ENCODE peak calls at places on chromosomes 1 and 21, in seven cellular contexts. One of them, this sample, is unnamed.

GRCh38 chr1:203650012-203650836 is 23.6 kb downstream of the ATP2B4 start:
- DNase-seq in cardiac muscle cell: peak
- DNase-seq in PC-9: peak
- DNase-seq in tibial nerve: no peak
- DNase-seq in pancreas: peak
- DNase-seq in heart left ventricle: peak
- DNase-seq in sigmoid colon: peak
- DNase-seq in this sample: peak

GRCh38 chr1:220879509-220880366 is 495 bp downstream of the HLX start:
- DNase-seq in cardiac muscle cell: peak
- DNase-seq in PC-9: peak
- DNase-seq in tibial nerve: no peak
- DNase-seq in pancreas: peak
- DNase-seq in heart left ventricle: peak
- DNase-seq in sigmoid colon: no peak
- DNase-seq in this sample: peak

GRCh38 chr1:171664976-171665375 is 12.5 kb upstream of the MYOC start:
- DNase-seq in cardiac muscle cell: no peak
- DNase-seq in PC-9: no peak
- DNase-seq in tibial nerve: no peak
- DNase-seq in pancreas: no peak
- DNase-seq in heart left ventricle: no peak
- DNase-seq in sigmoid colon: no peak
- DNase-seq in this sample: no peak

GRCh38 chr1:100881687-100882086 is 13.0 kb downstream of the EXTL2 start:
- DNase-seq in cardiac muscle cell: no peak
- DNase-seq in PC-9: no peak
- DNase-seq in tibial nerve: no peak
- DNase-seq in pancreas: no peak
- DNase-seq in heart left ventricle: no peak
- DNase-seq in sigmoid colon: no peak
- DNase-seq in this sample: no peak

GRCh38 chr1:72442251-72442650 is 159.9 kb upstream of the NEGR1 start:
- DNase-seq in cardiac muscle cell: no peak
- DNase-seq in PC-9: no peak
- DNase-seq in tibial nerve: no peak
- DNase-seq in pancreas: no peak
- DNase-seq in heart left ventricle: no peak
- DNase-seq in sigmoid colon: no peak
- DNase-seq in this sample: no peak

GRCh38 chr1:19322481-19322880 is 10.4 kb downstream of the SLC66A1 start:
- DNase-seq in cardiac muscle cell: no peak
- DNase-seq in PC-9: no peak
- DNase-seq in tibial nerve: no peak
- DNase-seq in pancreas: no peak
- DNase-seq in heart left ventricle: no peak
- DNase-seq in sigmoid colon: no peak
- DNase-seq in this sample: no peak

GRCh38 chr21:38244885-38245869 is 11.6 kb upstream of the KCNJ15 start:
- DNase-seq in cardiac muscle cell: no peak
- DNase-seq in PC-9: no peak
- DNase-seq in tibial nerve: no peak
- DNase-seq in pancreas: no peak
- DNase-seq in heart left ventricle: no peak
- DNase-seq in sigmoid colon: no peak
- DNase-seq in this sample: no peak

GRCh38 chr1:90045853-90046563 is 51.1 kb downstream of the ZNF326 start:
- DNase-seq in cardiac muscle cell: peak
- DNase-seq in PC-9: peak
- DNase-seq in tibial nerve: no peak
- DNase-seq in pancreas: no peak
- DNase-seq in heart left ventricle: no peak
- DNase-seq in sigmoid colon: no peak
- DNase-seq in this sample: no peak

GRCh38 chr21:45539046-45539795 is 3.0 kb downstream of the SLC19A1 start:
- DNase-seq in cardiac muscle cell: no peak
- DNase-seq in PC-9: no peak
- DNase-seq in tibial nerve: no peak
- DNase-seq in pancreas: peak
- DNase-seq in heart left ventricle: no peak
- DNase-seq in sigmoid colon: peak
- DNase-seq in this sample: peak

GRCh38 chr21:38773108-38774061 is 32.3 kb upstream of the ETS2 start:
- DNase-seq in cardiac muscle cell: no peak
- DNase-seq in PC-9: peak
- DNase-seq in tibial nerve: peak
- DNase-seq in pancreas: no peak
- DNase-seq in heart left ventricle: peak
- DNase-seq in sigmoid colon: no peak
- DNase-seq in this sample: no peak

GRCh38 chr1:175511496-175511895 is 231.9 kb downstream of the TNR start:
- DNase-seq in cardiac muscle cell: no peak
- DNase-seq in PC-9: no peak
- DNase-seq in tibial nerve: no peak
- DNase-seq in pancreas: no peak
- DNase-seq in heart left ventricle: no peak
- DNase-seq in sigmoid colon: no peak
- DNase-seq in this sample: no peak

GRCh38 chr1:230919201-230919600 is 50.9 kb upstream of the C1orf198 start:
- DNase-seq in cardiac muscle cell: no peak
- DNase-seq in PC-9: no peak
- DNase-seq in tibial nerve: no peak
- DNase-seq in pancreas: no peak
- DNase-seq in heart left ventricle: no peak
- DNase-seq in sigmoid colon: no peak
- DNase-seq in this sample: no peak

GRCh38 chr1:156920233-156921052 is at the start of gene LRRC71:
- DNase-seq in cardiac muscle cell: peak
- DNase-seq in PC-9: peak
- DNase-seq in tibial nerve: peak
- DNase-seq in pancreas: peak
- DNase-seq in heart left ventricle: peak
- DNase-seq in sigmoid colon: peak
- DNase-seq in this sample: peak

GRCh38 chr1:156591432-156592157 is at the start of gene NAXE:
- DNase-seq in cardiac muscle cell: peak
- DNase-seq in PC-9: peak
- DNase-seq in tibial nerve: peak
- DNase-seq in pancreas: peak
- DNase-seq in heart left ventricle: peak
- DNase-seq in sigmoid colon: peak
- DNase-seq in this sample: peak

GRCh38 chr21:43935711-43936110 is 70.7 kb downstream of the AGPAT3 start:
- DNase-seq in cardiac muscle cell: no peak
- DNase-seq in PC-9: no peak
- DNase-seq in tibial nerve: no peak
- DNase-seq in pancreas: no peak
- DNase-seq in heart left ventricle: no peak
- DNase-seq in sigmoid colon: no peak
- DNase-seq in this sample: no peak

GRCh38 chr1:19448491-19449439 is 36.6 kb downstream of the CAPZB start:
- DNase-seq in cardiac muscle cell: peak
- DNase-seq in PC-9: peak
- DNase-seq in tibial nerve: peak
- DNase-seq in pancreas: peak
- DNase-seq in heart left ventricle: peak
- DNase-seq in sigmoid colon: peak
- DNase-seq in this sample: no peak

GRCh38 chr1:169550294-169550693 is 36.0 kb downstream of the F5 start:
- DNase-seq in cardiac muscle cell: peak
- DNase-seq in PC-9: no peak
- DNase-seq in tibial nerve: peak
- DNase-seq in pancreas: no peak
- DNase-seq in heart left ventricle: no peak
- DNase-seq in sigmoid colon: no peak
- DNase-seq in this sample: no peak

GRCh38 chr1:2528966-2529750 is 905 bp downstream of the HES5 start:
- DNase-seq in cardiac muscle cell: peak
- DNase-seq in PC-9: peak
- DNase-seq in tibial nerve: no peak
- DNase-seq in pancreas: no peak
- DNase-seq in heart left ventricle: no peak
- DNase-seq in sigmoid colon: no peak
- DNase-seq in this sample: no peak

GRCh38 chr1:13584876-13585598 is 1.4 kb downstream of the PDPN start:
- DNase-seq in cardiac muscle cell: no peak
- DNase-seq in PC-9: no peak
- DNase-seq in tibial nerve: no peak
- DNase-seq in pancreas: no peak
- DNase-seq in heart left ventricle: no peak
- DNase-seq in sigmoid colon: no peak
- DNase-seq in this sample: no peak

GRCh38 chr1:184910596-184910995 is 63.7 kb downstream of the NIBAN1 start:
- DNase-seq in cardiac muscle cell: no peak
- DNase-seq in PC-9: no peak
- DNase-seq in tibial nerve: peak
- DNase-seq in pancreas: peak
- DNase-seq in heart left ventricle: peak
- DNase-seq in sigmoid colon: peak
- DNase-seq in this sample: no peak

GRCh38 chr1:215835951-215836350 is 268.8 kb downstream of the KCTD3 start:
- DNase-seq in cardiac muscle cell: no peak
- DNase-seq in PC-9: no peak
- DNase-seq in tibial nerve: no peak
- DNase-seq in pancreas: no peak
- DNase-seq in heart left ventricle: no peak
- DNase-seq in sigmoid colon: no peak
- DNase-seq in this sample: no peak

GRCh38 chr1:204574856-204575145 is 58.6 kb downstream of the MDM4 start:
- DNase-seq in cardiac muscle cell: no peak
- DNase-seq in PC-9: no peak
- DNase-seq in tibial nerve: no peak
- DNase-seq in pancreas: no peak
- DNase-seq in heart left ventricle: peak
- DNase-seq in sigmoid colon: peak
- DNase-seq in this sample: no peak

GRCh38 chr21:36073181-36073580 is 3.4 kb downstream of the CBR1 start:
- DNase-seq in cardiac muscle cell: no peak
- DNase-seq in PC-9: no peak
- DNase-seq in tibial nerve: no peak
- DNase-seq in pancreas: no peak
- DNase-seq in heart left ventricle: no peak
- DNase-seq in sigmoid colon: no peak
- DNase-seq in this sample: no peak

GRCh38 chr1:147225193-147225730 is at the start of gene FMO5:
- DNase-seq in cardiac muscle cell: peak
- DNase-seq in PC-9: peak
- DNase-seq in tibial nerve: peak
- DNase-seq in pancreas: peak
- DNase-seq in heart left ventricle: peak
- DNase-seq in sigmoid colon: peak
- DNase-seq in this sample: peak

GRCh38 chr1:36669297-36669696 is 186.6 kb upstream of the CSF3R start:
- DNase-seq in cardiac muscle cell: no peak
- DNase-seq in PC-9: no peak
- DNase-seq in tibial nerve: no peak
- DNase-seq in pancreas: no peak
- DNase-seq in heart left ventricle: no peak
- DNase-seq in sigmoid colon: no peak
- DNase-seq in this sample: no peak

GRCh38 chr1:42943166-42943565 is 15.5 kb downstream of the SLC2A1 start:
- DNase-seq in cardiac muscle cell: no peak
- DNase-seq in PC-9: peak
- DNase-seq in tibial nerve: no peak
- DNase-seq in pancreas: peak
- DNase-seq in heart left ventricle: peak
- DNase-seq in sigmoid colon: peak
- DNase-seq in this sample: peak

GRCh38 chr1:93753766-93754763 is 72.4 kb upstream of the BCAR3 start:
- DNase-seq in cardiac muscle cell: no peak
- DNase-seq in PC-9: peak
- DNase-seq in tibial nerve: no peak
- DNase-seq in pancreas: no peak
- DNase-seq in heart left ventricle: no peak
- DNase-seq in sigmoid colon: no peak
- DNase-seq in this sample: no peak

GRCh38 chr1:37479255-37480124 is 5.1 kb downstream of the ZC3H12A start:
- DNase-seq in cardiac muscle cell: no peak
- DNase-seq in PC-9: peak
- DNase-seq in tibial nerve: peak
- DNase-seq in pancreas: peak
- DNase-seq in heart left ventricle: peak
- DNase-seq in sigmoid colon: peak
- DNase-seq in this sample: peak

GRCh38 chr1:203268901-203269653 is 36.2 kb upstream of the BTG2 start:
- DNase-seq in cardiac muscle cell: peak
- DNase-seq in PC-9: peak
- DNase-seq in tibial nerve: peak
- DNase-seq in pancreas: no peak
- DNase-seq in heart left ventricle: no peak
- DNase-seq in sigmoid colon: no peak
- DNase-seq in this sample: no peak

DNA sequence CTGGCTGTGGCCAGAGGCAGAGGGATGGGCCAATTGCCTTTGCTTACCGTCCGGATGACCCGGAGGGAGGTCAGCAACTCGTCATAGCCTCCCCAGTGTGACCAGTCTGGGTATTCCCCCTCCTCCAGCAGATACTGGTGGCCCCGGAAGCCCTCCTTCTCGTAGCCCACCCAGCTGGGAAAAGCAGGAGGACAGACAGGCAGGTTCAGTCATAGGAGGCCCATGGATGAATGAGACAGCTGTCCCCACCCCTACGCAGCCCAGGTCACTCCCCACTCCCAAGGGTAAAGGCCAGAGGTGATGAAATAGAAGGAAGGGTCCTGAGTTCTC is 16.8 kb downstream of the CRYBG2 start:
- DNase-seq in cardiac muscle cell: no peak
- DNase-seq in PC-9: no peak
- DNase-seq in tibial nerve: no peak
- DNase-seq in pancreas: no peak
- DNase-seq in heart left ventricle: no peak
- DNase-seq in sigmoid colon: no peak
- DNase-seq in this sample: no peak
- H3K4me3 ChIP-seq in cardiac muscle cell: no peak
- H3K4me3 ChIP-seq in PC-9: no peak
- H3K4me3 ChIP-seq in tibial nerve: no peak
- H3K4me3 ChIP-seq in pancreas: no peak
- H3K4me3 ChIP-seq in heart left ventricle: no peak
- H3K4me3 ChIP-seq in sigmoid colon: no peak
- H3K4me3 ChIP-seq in this sample: no peak

GRCh38 chr1:31155216-31155806 is 84.4 kb downstream of the NKAIN1 start:
- DNase-seq in cardiac muscle cell: peak
- DNase-seq in PC-9: peak
- DNase-seq in tibial nerve: no peak
- DNase-seq in pancreas: peak
- DNase-seq in heart left ventricle: peak
- DNase-seq in sigmoid colon: peak
- DNase-seq in this sample: peak
- TF ChIP-seq CTCF in cardiac muscle cell: peak
- TF ChIP-seq CTCF in PC-9: no peak
- TF ChIP-seq CTCF in tibial nerve: peak
- TF ChIP-seq CTCF in pancreas: no peak
- TF ChIP-seq CTCF in heart left ventricle: peak
- TF ChIP-seq CTCF in sigmoid colon: peak
- TF ChIP-seq CTCF in this sample: peak

GRCh38 chr1:222814536-222815366 is at the start of gene DISP1:
- DNase-seq in cardiac muscle cell: peak
- DNase-seq in PC-9: peak
- DNase-seq in tibial nerve: peak
- DNase-seq in pancreas: peak
- DNase-seq in heart left ventricle: peak
- DNase-seq in sigmoid colon: peak
- DNase-seq in this sample: peak
- H3K27ac ChIP-seq in cardiac muscle cell: peak
- H3K27ac ChIP-seq in PC-9: peak
- H3K27ac ChIP-seq in tibial nerve: peak
- H3K27ac ChIP-seq in pancreas: peak
- H3K27ac ChIP-seq in heart left ventricle: peak
- H3K27ac ChIP-seq in sigmoid colon: peak
- H3K27ac ChIP-seq in this sample: peak

GRCh38 chr1:35120458-35121133 is 41.4 kb downstream of the ZMYM1 start:
- DNase-seq in cardiac muscle cell: no peak
- DNase-seq in PC-9: peak
- DNase-seq in tibial nerve: no peak
- DNase-seq in pancreas: no peak
- DNase-seq in heart left ventricle: no peak
- DNase-seq in sigmoid colon: no peak
- DNase-seq in this sample: no peak
- H3K4me3 ChIP-seq in cardiac muscle cell: no peak
- H3K4me3 ChIP-seq in PC-9: no peak
- H3K4me3 ChIP-seq in tibial nerve: peak
- H3K4me3 ChIP-seq in pancreas: peak
- H3K4me3 ChIP-seq in heart left ventricle: peak
- H3K4me3 ChIP-seq in sigmoid colon: peak
- H3K4me3 ChIP-seq in this sample: peak